ENCODE peak calls at places on chromosome 10, in seven cellular contexts. J is neuronal stem cell, V is aorta, Y is mesendoderm, L is pancreas, A is sigmoid colon, D is cardiac muscle cell. U is an unnamed sample. For H3K27me3, the result is how much of the 10 kb centered on the place peaks cover.

GRCh38 chr10:15436696-15437095 is 65.6 kb upstream of the FAM171A1 start:
- DNase-seq in A (no peak), Y (no peak), D (no peak), V (no peak), J (no peak), L (no peak), U (no peak)

GRCh38 chr10:20963056-20963455 is 65.9 kb upstream of the NEBL start:
- DNase-seq in J (no peak), D (no peak), L (no peak), A (no peak), V (no peak), Y (no peak), U (no peak)

GRCh38 chr10:32982911-32983310 is 24.9 kb upstream of the ITGB1 start:
- DNase-seq in D (no peak), A (no peak), J (no peak), V (no peak), L (no peak), Y (no peak), U (no peak)

GRCh38 chr10:1049425-1049958 is 573 bp upstream of the IDI1 start:
- DNase-seq in D (no peak), V (no peak), Y (no peak), L (no peak), A (no peak), J (no peak), U (no peak)

GRCh38 chr10:120891367-120891766 is 40.2 kb downstream of the WDR11 start:
- DNase-seq in J (no peak), V (no peak), L (no peak), D (no peak), Y (peak), A (no peak), U (no peak)

GRCh38 chr10:98388086-98388655 is 26.8 kb downstream of the PYROXD2 start:
- DNase-seq in J (no peak), Y (no peak), V (peak), A (no peak), D (no peak), L (no peak), U (no peak)

GRCh38 chr10:77360121-77360520 is 277.5 kb downstream of the KCNMA1 start:
- DNase-seq in A (no peak), D (no peak), L (no peak), V (no peak), Y (peak), J (no peak), U (no peak)

GRCh38 chr10:59082249-59082648 is 94.2 kb upstream of the PHYHIPL start:
- DNase-seq in L (no peak), A (no peak), Y (no peak), D (no peak), V (no peak), J (no peak), U (no peak)

GRCh38 chr10:6891924-6892323 is 311.8 kb upstream of the PRKCQ start:
- DNase-seq in L (no peak), Y (peak), V (no peak), J (no peak), A (no peak), D (no peak), U (no peak)

GRCh38 chr10:4691776-4692175 is 134.2 kb upstream of the AKR1E2 start:
- DNase-seq in Y (peak), V (no peak), L (no peak), A (no peak), J (no peak), D (no peak), U (no peak)

GRCh38 chr10:79333513-79333912 is 13.8 kb upstream of the PPIF start:
- DNase-seq in Y (no peak), J (no peak), L (no peak), V (no peak), A (no peak), D (no peak), U (no peak)

GRCh38 chr10:73218466-73219191 is 28.4 kb downstream of the DNAJC9 start:
- DNase-seq in D (peak), J (no peak), Y (peak), L (no peak), V (no peak), A (no peak), U (peak)

GRCh38 chr10:84447701-84448400 is 119.5 kb downstream of the CCSER2 start:
- DNase-seq in L (no peak), V (no peak), A (no peak), Y (no peak), D (no peak), J (no peak), U (no peak)

GRCh38 chr10:110770243-110770642 is 101.5 kb upstream of the PDCD4 start:
- DNase-seq in L (no peak), A (no peak), J (no peak), D (no peak), Y (no peak), V (no peak), U (no peak)

GRCh38 chr10:72370201-72370722 is 15.5 kb upstream of the DNAJB12 start:
- DNase-seq in L (no peak), J (no peak), A (no peak), Y (peak), V (no peak), D (no peak), U (no peak)

GRCh38 chr10:129079705-129080104 is 387.3 kb upstream of the MGMT start:
- DNase-seq in A (no peak), L (no peak), V (peak), Y (no peak), J (no peak), D (no peak), U (no peak)

GRCh38 chr10:77713506-77714280 is 76.1 kb upstream of the KCNMA1 start:
- DNase-seq in D (no peak), V (no peak), L (no peak), Y (no peak), A (no peak), J (no peak), U (no peak)

GRCh38 chr10:88232029-88232895 is 350.9 kb downstream of the RNLS start:
- DNase-seq in L (peak), D (no peak), A (peak), V (peak), Y (no peak), J (no peak), U (peak)

GRCh38 chr10:36182059-36182654 is 540.1 kb upstream of the FZD8 start:
- DNase-seq in D (no peak), J (no peak), Y (no peak), A (no peak), V (no peak), L (no peak), U (no peak)

GRCh38 chr10:65793738-65794425 is 1132.0 kb upstream of the LRRTM3 start:
- DNase-seq in A (no peak), V (no peak), D (no peak), L (no peak), J (no peak), Y (no peak), U (no peak)
- H3K27me3 ChIP-seq in A (under half), V (under half), D (under half), L (under half), J (under half), Y (under half), U (under half)

GRCh38 chr10:27743736-27744477 is 1.7 kb downstream of the MKX start:
- DNase-seq in J (no peak), D (peak), Y (no peak), L (peak), V (no peak), A (peak), U (no peak)

GRCh38 chr10:27742926-27743735 is 2.5 kb downstream of the MKX start:
- DNase-seq in A (peak), J (no peak), L (peak), Y (peak), D (peak), V (peak), U (no peak)

GRCh38 chr10:27744478-27745379 is 890 bp downstream of the MKX start:
- DNase-seq in D (peak), L (peak), A (peak), J (no peak), Y (peak), V (peak), U (no peak)

GRCh38 chr10:27742195-27742925 is 3.3 kb downstream of the MKX start:
- DNase-seq in Y (peak), A (peak), D (peak), L (peak), V (peak), J (no peak), U (peak)

GRCh38 chr10:27741173-27742091 is 4.2 kb downstream of the MKX start:
- DNase-seq in A (peak), Y (peak), D (peak), J (no peak), V (peak), L (peak), U (no peak)
- H3K27me3 ChIP-seq in A (under half), Y (under half), D (half or more), J (half or more), V (under half), L (under half), U (half or more)

DNA sequence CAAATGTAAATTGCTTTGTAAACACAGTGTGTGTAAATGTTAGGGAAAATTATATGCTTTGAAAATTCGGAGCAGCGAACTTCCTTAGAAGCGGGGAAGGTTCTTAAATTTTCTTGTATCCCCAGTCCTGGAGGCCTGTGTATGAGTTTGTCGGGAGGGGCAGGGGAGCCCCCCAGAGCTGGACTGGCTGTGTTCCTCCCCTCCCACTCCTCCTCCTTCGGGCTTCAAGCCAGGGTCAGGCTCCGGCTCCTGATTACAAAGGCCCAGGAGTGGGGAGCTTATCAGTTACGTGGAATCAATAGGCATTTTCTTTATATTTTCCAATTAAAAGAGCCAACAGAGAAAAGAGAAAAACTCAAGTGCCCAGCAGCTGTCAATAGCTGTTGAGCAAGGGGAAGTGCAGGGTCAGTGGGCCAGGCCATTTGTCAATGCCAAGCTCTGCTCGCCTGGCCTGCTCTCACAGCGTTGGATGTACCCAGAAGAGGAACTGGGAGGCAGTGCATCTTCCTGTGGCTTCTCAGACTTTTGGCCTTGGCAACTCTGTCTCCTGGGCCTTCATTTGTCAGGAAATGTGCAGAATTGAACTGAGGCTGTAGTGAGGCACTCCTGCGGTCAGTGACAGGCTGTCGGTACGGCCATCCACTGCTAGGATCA is 156.9 kb upstream of the PCBD1 start:
- DNase-seq in J (no peak), A (peak), D (no peak), L (peak), V (peak), Y (no peak), U (peak)
- H3K27me3 ChIP-seq in J (half or more), A (under half), D (under half), L (under half), V (under half), Y (under half), U (under half)

GRCh38 chr10:91162495-91163268 is 57.8 kb upstream of the PCGF5 start:
- DNase-seq in D (peak), J (no peak), V (peak), L (peak), Y (no peak), A (peak), U (peak)
- H3K27me3 ChIP-seq in D (half or more), J (under half), V (under half), L (under half), Y (under half), A (under half), U (under half)

U was measured in HL-60.